ENCODE peak calls at places on chromosomes 7 and 10, in six cellular contexts. F, W, U, D, L and B are unnamed samples.

GRCh38 chr7:94355389-94355788 is 39.3 kb upstream of the COL1A2 start:
- DNase-seq in F (peak), W (no peak), U (no peak), D (no peak), L (peak), B (no peak)

GRCh38 chr7:107111196-107111595 is 57.6 kb upstream of the HBP1 start:
- DNase-seq in F (no peak), W (no peak), U (no peak), D (no peak), L (no peak), B (no peak)

GRCh38 chr10:130543787-130544186 is 407.6 kb downstream of the GLRX3 start:
- DNase-seq in F (no peak), W (no peak), U (no peak), D (no peak), L (no peak), B (no peak)

GRCh38 chr7:1950623-1951523 is 280.8 kb downstream of the ELFN1 start:
- DNase-seq in F (no peak), W (no peak), U (no peak), D (no peak), L (peak), B (no peak)

GRCh38 chr7:25856056-25856780 is 295.8 kb upstream of the NFE2L3 start:
- DNase-seq in F (peak), W (no peak), U (no peak), D (no peak), L (peak), B (peak)

GRCh38 chr10:122044713-122045112 is 55.8 kb downstream of the TACC2 start:
- DNase-seq in F (peak), W (no peak), U (no peak), D (no peak), L (no peak), B (no peak)

GRCh38 chr10:9149134-9149533 is 1094.6 kb downstream of the GATA3 start:
- DNase-seq in F (no peak), W (no peak), U (no peak), D (no peak), L (no peak), B (no peak)

GRCh38 chr7:131462059-131462458 is 94.4 kb downstream of the PODXL start:
- DNase-seq in F (no peak), W (no peak), U (no peak), D (no peak), L (no peak), B (no peak)

GRCh38 chr10:9091515-9092093 is 1037.1 kb downstream of the GATA3 start:
- DNase-seq in F (no peak), W (no peak), U (no peak), D (no peak), L (no peak), B (no peak)

GRCh38 chr10:92102601-92103213 is 179.1 kb downstream of the BTAF1 start:
- DNase-seq in F (no peak), W (no peak), U (no peak), D (no peak), L (no peak), B (no peak)

GRCh38 chr7:95476904-95477594 is 8.7 kb upstream of the ASB4 start:
- DNase-seq in F (peak), W (peak), U (no peak), D (peak), L (peak), B (peak)

GRCh38 chr10:126384269-126384873 is 3.9 kb downstream of the ADAM12 start:
- DNase-seq in F (peak), W (no peak), U (no peak), D (peak), L (no peak), B (no peak)

GRCh38 chr7:73918926-73919693 is 58.2 kb downstream of the TMEM270 start:
- DNase-seq in F (no peak), W (no peak), U (no peak), D (no peak), L (no peak), B (no peak)

GRCh38 chr7:36788814-36789470 is 64.6 kb upstream of the AOAH start:
- DNase-seq in F (no peak), W (no peak), U (no peak), D (no peak), L (no peak), B (no peak)

DNA sequence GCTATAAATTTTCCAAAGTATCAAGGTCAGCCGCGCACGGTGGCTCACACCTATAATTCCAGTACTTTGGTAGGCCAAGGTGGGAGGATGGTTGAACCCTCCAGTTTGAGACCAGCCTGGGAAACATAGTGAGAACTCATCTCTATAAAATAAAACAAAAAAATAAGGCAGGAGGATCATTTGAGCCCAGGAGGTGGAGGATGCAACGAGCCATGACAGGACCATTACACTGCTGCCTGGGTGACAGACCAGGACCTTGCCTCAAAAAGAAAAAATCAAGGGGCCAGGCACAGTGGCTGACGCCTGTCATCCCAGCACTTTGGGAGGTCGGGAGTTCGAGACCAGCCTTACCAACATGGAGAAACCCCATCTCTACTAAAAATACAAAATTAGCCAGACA is 60.3 kb downstream of the ABI1 start:
- DNase-seq in F (no peak), W (no peak), U (no peak), D (no peak), L (no peak), B (no peak)
- TF ChIP-seq CTCF in F (no peak), W (no peak), U (no peak), D (no peak), L (no peak), B (no peak)

DNA sequence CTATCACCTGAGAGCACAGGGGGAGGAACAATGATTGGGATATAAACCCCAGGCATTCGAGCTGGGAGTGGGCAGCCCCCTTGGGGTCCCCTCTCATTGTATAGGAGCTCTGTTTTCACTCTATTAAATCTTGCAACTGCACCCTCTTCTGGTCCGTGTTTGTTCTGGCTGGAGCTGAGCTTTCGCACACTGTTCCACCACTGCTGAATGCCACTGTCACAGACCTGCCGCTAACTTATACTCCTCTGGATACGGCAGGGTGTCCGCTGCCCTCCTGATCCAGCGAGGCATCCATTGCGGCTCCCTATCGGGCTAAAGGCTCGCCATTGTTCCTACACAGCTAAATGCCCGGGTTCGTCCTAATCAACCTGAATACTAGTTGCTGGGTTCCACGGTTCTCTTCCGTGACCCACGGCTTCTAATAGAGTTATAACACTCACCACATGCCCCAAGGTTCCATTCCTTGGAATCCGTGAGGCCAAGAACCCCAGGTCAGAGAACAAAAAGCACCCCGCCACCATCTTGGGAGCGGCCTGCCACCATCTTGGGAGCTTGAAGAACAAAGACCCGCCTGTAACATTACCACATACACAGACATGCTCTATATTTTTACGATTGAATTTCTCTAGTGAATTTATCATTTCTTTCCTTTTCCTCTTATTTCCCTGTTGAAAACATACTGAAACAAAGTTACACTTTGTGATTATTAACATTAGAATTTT is 9.0 kb downstream of the ZWINT start:
- DNase-seq in F (no peak), W (no peak), U (no peak), D (no peak), L (no peak), B (no peak)
- TF ChIP-seq CTCF in F (no peak), W (no peak), U (no peak), D (peak), L (no peak), B (no peak)

DNA sequence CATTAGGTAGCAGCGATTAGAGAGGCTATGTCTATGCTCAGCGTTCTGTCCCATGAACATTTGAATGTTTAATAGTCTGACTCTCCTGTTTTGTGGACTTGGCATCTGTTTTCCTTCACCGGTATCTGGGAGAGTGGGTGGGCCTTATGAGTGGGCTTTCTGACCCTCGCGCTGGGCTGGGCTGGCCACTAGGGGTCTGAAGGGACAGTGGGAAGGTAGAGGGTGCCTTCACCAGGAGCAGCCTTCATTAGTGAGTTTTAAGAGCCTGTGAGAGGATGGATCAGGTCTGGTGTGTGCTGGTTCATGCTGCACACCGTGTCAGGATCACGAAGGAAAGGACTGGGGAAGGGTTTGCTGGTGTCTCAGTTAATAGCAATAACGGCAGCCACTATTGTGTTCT is 33.4 kb downstream of the DCLRE1A start:
- DNase-seq in F (no peak), W (no peak), U (no peak), D (no peak), L (no peak), B (peak)
- TF ChIP-seq CTCF in F (no peak), W (no peak), U (no peak), D (peak), L (peak), B (peak)

GRCh38 chr7:90520484-90520883 is 51.0 kb downstream of the PTTG1IP2 start:
- DNase-seq in F (peak), W (no peak), U (no peak), D (peak), L (peak), B (no peak)
- TF ChIP-seq CTCF in F (peak), W (no peak), U (no peak), D (peak), L (peak), B (peak)

GRCh38 chr10:16423599-16423998 is 13.2 kb upstream of the PTER start:
- DNase-seq in F (no peak), W (no peak), U (no peak), D (no peak), L (no peak), B (no peak)
- TF ChIP-seq CTCF in F (no peak), W (no peak), U (no peak), D (no peak), L (no peak), B (no peak)

GRCh38 chr10:114571316-114571999 is 86.6 kb downstream of the ABLIM1 start:
- DNase-seq in F (no peak), W (no peak), U (no peak), D (no peak), L (no peak), B (no peak)
- TF ChIP-seq CTCF in F (no peak), W (no peak), U (no peak), D (no peak), L (no peak), B (no peak)

GRCh38 chr7:92717982-92718716 is 118.2 kb downstream of the CDK6 start:
- DNase-seq in F (peak), W (peak), U (peak), D (peak), L (peak), B (no peak)

GRCh38 chr7:92722541-92722940 is 113.8 kb downstream of the CDK6 start:
- DNase-seq in F (no peak), W (no peak), U (no peak), D (peak), L (no peak), B (no peak)

GRCh38 chr7:92717601-92717981 is 118.8 kb downstream of the CDK6 start:
- DNase-seq in F (no peak), W (no peak), U (no peak), D (peak), L (no peak), B (no peak)

GRCh38 chr7:92723205-92723604 is 113.2 kb downstream of the CDK6 start:
- DNase-seq in F (peak), W (no peak), U (no peak), D (no peak), L (peak), B (no peak)

GRCh38 chr7:92720604-92721350 is 115.6 kb downstream of the CDK6 start:
- DNase-seq in F (no peak), W (no peak), U (no peak), D (no peak), L (no peak), B (no peak)
- TF ChIP-seq CTCF in F (no peak), W (no peak), U (no peak), D (no peak), L (no peak), B (no peak)